ENCODE peak calls at places on chromosomes 4 and X, in eight cellular contexts. H, J, N, L, C, I, T and F are unnamed samples.

GRCh38 chrX:150159537-150159936 is 203.6 kb upstream of the MAMLD1 start:
- DNase-seq in I (no peak), N (no peak), H (no peak), C (no peak), T (no peak), J (no peak), L (no peak), F (no peak)

GRCh38 chrX:37998586-37999267 is 7.6 kb upstream of the SYTL5 start:
- DNase-seq in H (no peak), L (peak), N (peak), I (no peak), C (peak), J (peak), T (peak), F (no peak)

GRCh38 chr4:13700196-13701140 is 72.9 kb upstream of the BOD1L1 start:
- DNase-seq in I (no peak), C (peak), H (no peak), N (peak), T (peak), J (peak), L (peak), F (no peak)

GRCh38 chr4:143411527-143412480 is 75.1 kb downstream of the GAB1 start:
- DNase-seq in N (peak), I (no peak), T (peak), C (no peak), H (peak), J (peak), L (peak), F (no peak)

GRCh38 chrX:48957477-48957826 is at the start of gene OTUD5:
- DNase-seq in C (no peak), H (no peak), J (no peak), L (no peak), I (no peak), T (no peak), N (no peak), F (peak)

GRCh38 chr4:22515888-22516541 is at the start of gene ADGRA3:
- DNase-seq in H (peak), L (peak), C (peak), T (peak), I (peak), N (peak), J (peak), F (peak)

GRCh38 chr4:6087669-6088068 is 69.4 kb upstream of the C4orf50 start:
- DNase-seq in C (peak), L (no peak), I (no peak), H (peak), J (peak), N (no peak), T (peak), F (peak)

GRCh38 chr4:169251291-169252235 is 19.2 kb downstream of the SH3RF1 start:
- DNase-seq in T (no peak), N (no peak), C (peak), H (peak), L (peak), I (peak), J (no peak), F (no peak)

GRCh38 chr4:113445286-113445685 is 316.3 kb downstream of the CAMK2D start:
- DNase-seq in H (no peak), C (peak), J (peak), L (peak), T (peak), I (peak), N (peak), F (no peak)

GRCh38 chr4:99285387-99285786 is 5.4 kb downstream of the ADH1A start:
- DNase-seq in J (no peak), N (no peak), I (no peak), T (no peak), L (no peak), H (no peak), C (no peak), F (no peak)

GRCh38 chr4:101018836-101019235 is 328.5 kb downstream of the PPP3CA start:
- DNase-seq in I (no peak), H (no peak), T (no peak), N (no peak), C (no peak), L (no peak), J (no peak), F (no peak)

GRCh38 chrX:132023896-132024386 is 839 bp downstream of the STK26 start:
- DNase-seq in T (no peak), C (peak), L (peak), J (no peak), N (no peak), I (peak), H (peak), F (peak)

GRCh38 chr4:76706581-76706980 is 191.4 kb downstream of the SOWAHB start:
- DNase-seq in T (no peak), H (no peak), L (no peak), C (no peak), J (no peak), N (no peak), I (no peak), F (no peak)

GRCh38 chrX:23902419-23902818 is 5.3 kb downstream of the APOO start:
- DNase-seq in T (peak), L (peak), C (peak), I (no peak), H (peak), N (peak), J (peak), F (peak)

GRCh38 chr4:153512162-153512852 is 46.1 kb downstream of the TMEM131L start:
- DNase-seq in J (no peak), H (no peak), N (no peak), T (no peak), C (no peak), L (no peak), I (peak), F (no peak)

GRCh38 chr4:16225996-16226815 is at the start of gene TAPT1:
- DNase-seq in L (peak), I (peak), T (peak), C (peak), H (peak), N (peak), J (peak), F (peak)

GRCh38 chr4:133524369-133524768 is 375.3 kb downstream of the PCDH10 start:
- DNase-seq in N (no peak), H (no peak), C (peak), T (no peak), J (no peak), I (no peak), L (no peak), F (no peak)

GRCh38 chrX:110399497-110399896 is 40.8 kb downstream of the RTL9 start:
- DNase-seq in J (no peak), T (no peak), C (no peak), N (no peak), I (no peak), H (no peak), L (no peak), F (no peak)
- H3K9ac ChIP-seq in J (no peak), T (no peak), C (no peak), N (no peak), I (no peak), H (no peak), L (no peak), F (no peak)

DNA sequence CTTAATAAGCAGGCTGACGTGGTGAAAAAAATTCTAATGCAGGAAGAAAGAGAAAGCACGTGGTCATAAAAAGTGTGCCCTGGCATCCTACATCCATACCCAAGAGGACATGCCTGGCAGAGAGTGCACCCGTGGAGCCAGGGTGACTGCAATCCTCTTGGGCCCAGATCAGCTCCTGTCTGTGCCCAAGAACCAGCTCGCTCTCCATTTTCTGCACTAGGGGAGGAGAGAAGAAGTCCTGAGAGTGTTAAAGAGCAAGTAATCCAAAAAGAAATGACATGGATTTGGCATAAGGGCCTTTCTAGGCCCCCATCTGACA is 483.1 kb downstream of the BCOR start:
- DNase-seq in J (no peak), H (no peak), L (no peak), I (no peak), T (no peak), N (no peak), C (no peak), F (no peak)
- H3K9ac ChIP-seq in J (no peak), H (no peak), L (no peak), I (no peak), T (no peak), N (no peak), C (no peak), F (no peak)

GRCh38 chrX:143634701-143635442 is 1.0 kb downstream of the SLITRK4 start:
- DNase-seq in J (no peak), H (peak), C (peak), N (no peak), T (no peak), I (no peak), L (no peak), F (no peak)
- H3K9ac ChIP-seq in J (no peak), H (no peak), C (no peak), N (no peak), T (no peak), I (no peak), L (peak), F (no peak)

DNA sequence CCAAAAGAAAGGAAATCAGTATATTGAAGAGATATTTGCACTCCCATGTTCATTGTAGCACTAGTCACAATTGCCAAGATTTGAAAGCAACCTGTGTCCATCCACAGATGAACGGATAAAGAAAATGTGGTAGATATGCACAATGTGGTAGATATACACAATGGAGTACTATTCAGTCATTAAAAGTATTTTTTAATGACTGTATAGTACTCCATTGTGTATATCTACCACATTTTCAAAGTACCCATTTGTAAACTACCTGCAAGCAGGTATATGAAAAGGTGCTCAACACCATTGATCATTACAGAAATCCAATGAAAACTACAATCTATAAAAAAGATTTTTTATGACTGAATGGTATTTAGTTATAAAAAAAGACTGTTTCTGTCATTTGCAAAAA is 200.4 kb downstream of the UNC5C start:
- DNase-seq in H (no peak), L (no peak), C (no peak), J (no peak), T (no peak), N (no peak), I (no peak), F (no peak)
- H3K9ac ChIP-seq in H (no peak), L (no peak), C (no peak), J (no peak), T (no peak), N (no peak), I (no peak), F (no peak)

GRCh38 chrX:55919367-55920221 is 202.0 kb downstream of the RRAGB start:
- DNase-seq in J (no peak), N (no peak), H (no peak), T (no peak), C (peak), I (no peak), L (no peak), F (no peak)
- H3K9ac ChIP-seq in J (no peak), N (no peak), H (no peak), T (no peak), C (no peak), I (no peak), L (no peak), F (no peak)

GRCh38 chrX:78103001-78103634 is 930 bp upstream of the PGK1 start:
- DNase-seq in J (no peak), L (no peak), T (no peak), I (no peak), C (no peak), N (no peak), H (no peak), F (no peak)
- H3K9ac ChIP-seq in J (peak), L (peak), T (peak), I (peak), C (peak), N (peak), H (no peak), F (no peak)

DNA sequence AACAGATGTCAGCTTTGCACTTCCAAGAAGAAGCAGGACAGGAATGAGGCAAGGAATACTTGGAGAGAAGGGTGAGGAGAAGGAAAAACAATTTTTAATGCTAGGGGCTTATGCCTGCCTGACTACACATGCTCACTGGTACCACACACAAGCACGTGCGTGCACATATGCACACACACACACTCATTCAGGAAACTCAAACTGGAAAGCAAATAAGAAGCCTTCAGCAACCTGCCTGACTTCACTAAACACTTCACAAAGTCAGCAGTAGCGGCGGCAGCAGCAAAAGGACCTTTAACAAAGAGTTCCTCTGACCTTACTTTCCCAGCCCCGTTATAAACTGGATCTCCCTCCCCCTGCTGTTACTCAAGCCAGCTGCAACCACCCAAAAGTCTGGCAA is 3.4 kb downstream of the ZDHHC9 start:
- DNase-seq in I (no peak), T (peak), N (peak), L (no peak), H (peak), C (no peak), J (no peak), F (no peak)
- H3K9ac ChIP-seq in I (no peak), T (peak), N (no peak), L (peak), H (no peak), C (no peak), J (no peak), F (no peak)

GRCh38 chr4:52054254-52054653 is 3.1 kb downstream of the SPATA18 start:
- DNase-seq in T (no peak), N (no peak), I (no peak), L (no peak), C (no peak), H (no peak), J (no peak), F (no peak)

GRCh38 chr4:52051213-52051614 is at the start of gene SPATA18:
- DNase-seq in N (no peak), I (peak), J (no peak), L (peak), C (no peak), H (peak), T (peak), F (no peak)

GRCh38 chr4:52051615-52052474 is 741 bp downstream of the SPATA18 start:
- DNase-seq in N (peak), L (peak), T (peak), C (no peak), H (peak), I (peak), J (peak), F (no peak)

GRCh38 chr4:52057196-52057595 is 6.1 kb downstream of the SPATA18 start:
- DNase-seq in N (peak), L (peak), H (no peak), J (no peak), C (no peak), T (no peak), I (no peak), F (no peak)

GRCh38 chr4:52052475-52052780 is 1.3 kb downstream of the SPATA18 start:
- DNase-seq in J (peak), L (peak), N (peak), H (no peak), C (no peak), I (no peak), T (peak), F (no peak)
- H3K9ac ChIP-seq in J (peak), L (peak), N (no peak), H (no peak), C (no peak), I (no peak), T (peak), F (no peak)

GRCh38 chr4:71860643-71861042 is 76.8 kb upstream of the GC start:
- DNase-seq in T (no peak), J (no peak), C (peak), H (peak), I (no peak), L (no peak), N (no peak), F (peak)
- H3K9ac ChIP-seq in T (no peak), J (no peak), C (no peak), H (no peak), I (no peak), L (no peak), N (no peak), F (no peak)

DNA sequence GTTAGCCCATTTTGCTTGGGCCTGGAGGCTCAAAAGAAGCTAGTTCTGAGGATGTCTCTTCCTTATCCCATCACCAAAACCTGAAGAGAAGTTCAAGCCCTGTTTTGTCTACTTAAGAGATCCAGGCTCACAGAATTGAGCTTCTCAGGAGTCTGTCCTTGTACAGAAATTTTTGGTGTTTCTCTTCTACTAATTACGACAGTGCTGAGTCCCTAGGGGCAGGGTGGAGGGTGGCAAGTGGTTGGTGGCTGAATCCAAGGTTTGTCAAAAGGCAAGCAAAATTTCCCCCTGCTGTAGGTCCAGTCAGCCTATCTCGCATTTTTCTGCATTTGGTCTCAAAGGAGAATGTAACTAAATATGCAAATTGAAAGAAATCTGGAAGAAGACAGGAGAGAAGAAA is 377.9 kb downstream of the SMARCA1 start:
- DNase-seq in C (no peak), N (no peak), J (no peak), I (no peak), H (no peak), L (no peak), T (no peak), F (no peak)
- H3K9ac ChIP-seq in C (no peak), N (no peak), J (no peak), I (no peak), H (no peak), L (no peak), T (no peak), F (no peak)